ENCODE peak calls at places on chromosomes 3 and 15, in four cellular contexts. M is cardiac muscle cell, P is right lobe of liver, F is mammary epithelial cell. V is an unnamed sample.

GRCh38 chr3:42914771-42915515 is 9.0 kb downstream of the ZNF662 start:
- DNase-seq in P (no peak), M (peak; percentile 4), F (no peak), V (no peak)

GRCh38 chr3:193774272-193774915 is 181.4 kb downstream of the OPA1 start:
- DNase-seq in M (no peak), P (no peak), F (no peak), V (peak; percentile 67)

GRCh38 chr15:67707520-67708283 is 117.6 kb upstream of the SKOR1 start:
- DNase-seq in P (no peak), F (no peak), M (no peak), V (no peak)

GRCh38 chr3:117118604-117119003 is 409.0 kb downstream of the TUSC7 start:
- DNase-seq in M (no peak), P (no peak), F (no peak), V (no peak)

GRCh38 chr3:100635273-100635701 is 25.9 kb downstream of the ADGRG7 start:
- DNase-seq in P (peak; percentile 87), M (no peak), F (no peak), V (no peak)

GRCh38 chr15:93614446-93615104 is 525.6 kb upstream of the RGMA start:
- DNase-seq in F (no peak), P (no peak), M (no peak), V (no peak)

GRCh38 chr15:70097337-70098169 is at the start of gene TLE3:
- DNase-seq in P (peak; percentile 100), M (peak; percentile 99), F (peak; percentile 98), V (peak; percentile 100)

GRCh38 chr3:150920236-150920635 is 15.0 kb upstream of the MINDY4B start:
- DNase-seq in M (peak; percentile 6), P (no peak), F (no peak), V (no peak)

GRCh38 chr3:39814007-39814406 is 4.6 kb downstream of the MYRIP start:
- DNase-seq in F (no peak), M (peak; percentile 68), P (no peak), V (no peak)

GRCh38 chr15:32718082-32718821 is 448 bp downstream of the GREM1 start:
- DNase-seq in P (peak; percentile 53), F (peak; percentile 32), M (peak; percentile 35), V (no peak)

GRCh38 chr15:96126859-96127258 is 203.6 kb upstream of the NR2F2 start:
- DNase-seq in F (no peak), M (no peak), P (no peak), V (no peak)

GRCh38 chr15:29799859-29800258 is 22.4 kb downstream of the TJP1 start:
- DNase-seq in F (no peak), M (no peak), P (no peak), V (no peak)

GRCh38 chr15:73922186-73923151 is 3.8 kb upstream of the LOXL1 start:
- DNase-seq in F (no peak), P (no peak), M (peak; percentile 92), V (no peak)

GRCh38 chr15:48802867-48803266 is 8.0 kb downstream of the CEP152 start:
- DNase-seq in P (no peak), M (peak; percentile 82), F (peak; percentile 87), V (no peak)

GRCh38 chr3:159260049-159260662 is 458.3 kb downstream of the MFSD1 start:
- DNase-seq in P (peak; percentile 52), F (peak; percentile 42), M (peak; percentile 84), V (no peak)

GRCh38 chr3:114307841-114308228 is 14.0 kb downstream of the TIGIT start:
- DNase-seq in F (no peak), M (no peak), P (no peak), V (no peak)

GRCh38 chr3:171157286-171157685 is 130.8 kb upstream of the SLC2A2 start:
- DNase-seq in P (no peak), F (no peak), M (peak; percentile 29), V (no peak)

GRCh38 chr3:70358978-70359580 is 46.6 kb upstream of the MDFIC2 start:
- DNase-seq in P (no peak), F (peak; percentile 5), M (peak; percentile 62), V (no peak)

GRCh38 chr3:25033407-25034029 is 394.5 kb upstream of the RARB start:
- DNase-seq in F (peak; percentile 35), P (peak; percentile 62), M (peak; percentile 48), V (no peak)

GRCh38 chr3:178244653-178245384 is 291.4 kb upstream of the KCNMB2 start:
- DNase-seq in F (no peak), P (no peak), M (no peak), V (no peak)

GRCh38 chr15:65583701-65584100 is 27.2 kb downstream of the INTS14 start:
- DNase-seq in M (peak; percentile 69), F (no peak), P (no peak), V (no peak)

GRCh38 chr3:47578691-47579632 is at the start of gene CSPG5:
- DNase-seq in F (no peak), M (no peak), P (peak; percentile 48), V (no peak)

GRCh38 chr3:150236683-150237082 is 171.4 kb upstream of the TSC22D2 start:
- DNase-seq in P (no peak), F (no peak), M (peak; percentile 55), V (no peak)

GRCh38 chr15:101562428-101563059 is 73.0 kb upstream of the PCSK6 start:
- DNase-seq in M (no peak), F (no peak), P (no peak), V (peak; percentile 95)

GRCh38 chr15:40593130-40593529 is 919 bp upstream of the KNL1 start:
- DNase-seq in F (no peak), M (no peak), P (no peak), V (no peak)

GRCh38 chr15:63000706-63001105 is 41.8 kb upstream of the TPM1 start:
- DNase-seq in P (no peak), M (no peak), F (no peak), V (no peak)
- H3K27ac ChIP-seq in P (no peak overlapping the region), M (peak overlapping the region; percentile 33), F (no peak overlapping the region), V (no peak overlapping the region)

GRCh38 chr15:50183112-50183794 is 1.3 kb downstream of the SLC27A2 start:
- DNase-seq in F (no peak), P (no peak), M (no peak), V (no peak)
- H3K4me3 ChIP-seq in F (no peak overlapping the region), P (peak overlapping the region; percentile 84), M (no peak overlapping the region), V (peak overlapping the region; percentile 49)

GRCh38 chr15:99506399-99506798 is 59.4 kb upstream of the MEF2A start:
- DNase-seq in F (no peak), M (no peak), P (no peak), V (no peak)

GRCh38 chr15:99507732-99508571 is 57.8 kb upstream of the MEF2A start:
- DNase-seq in M (peak; percentile 84), F (peak; percentile 34), P (no peak), V (no peak)

GRCh38 chr15:99509686-99510461 is 55.9 kb upstream of the MEF2A start:
- DNase-seq in M (peak; percentile 17), F (no peak), P (no peak), V (no peak)

GRCh38 chr15:99507016-99507731 is 58.6 kb upstream of the MEF2A start:
- DNase-seq in F (no peak), M (peak; percentile 94), P (no peak), V (no peak)

DNA sequence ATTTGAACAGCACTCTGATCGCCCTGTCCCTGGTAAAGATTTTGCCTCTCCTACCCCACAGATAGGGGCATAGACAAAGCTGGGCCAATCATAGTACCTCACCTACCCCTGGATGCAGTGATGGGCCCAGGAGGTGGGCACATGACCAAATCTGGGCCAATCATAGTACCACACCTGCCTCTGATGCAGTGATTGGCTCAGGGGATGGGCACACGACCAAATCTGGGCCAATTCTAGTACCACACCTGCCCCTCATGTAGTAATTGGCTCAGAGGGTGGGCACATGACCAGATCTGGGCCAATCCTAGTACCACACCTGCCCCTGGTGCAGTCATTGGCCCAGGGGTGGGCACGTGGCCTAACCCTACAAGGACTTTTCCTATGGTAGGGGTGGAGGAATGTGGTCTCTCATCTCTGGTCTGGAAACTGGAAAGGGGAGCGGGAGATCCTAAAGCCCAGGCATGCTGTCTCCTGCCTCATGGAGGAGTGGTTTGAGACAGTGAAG is 56.9 kb upstream of the MEF2A start:
- DNase-seq in M (no peak), F (no peak), P (no peak), V (no peak)
- H3K27ac ChIP-seq in M (no peak overlapping the region), F (no peak overlapping the region), P (no peak overlapping the region), V (no peak overlapping the region)

GRCh38 chr15:35305906-35306305 is 220.8 kb upstream of the NANOGP8 start:
- DNase-seq in F (peak; percentile 55), P (no peak), M (peak; percentile 18), V (no peak)

GRCh38 chr15:35305031-35305555 is 220.0 kb upstream of the NANOGP8 start:
- DNase-seq in M (no peak), P (no peak), F (no peak), V (no peak)

GRCh38 chr15:35307026-35307425 is 221.9 kb upstream of the NANOGP8 start:
- DNase-seq in P (no peak), M (no peak), F (no peak), V (no peak)

GRCh38 chr15:35307676-35308075 is 222.6 kb upstream of the NANOGP8 start:
- DNase-seq in M (no peak), F (no peak), P (no peak), V (no peak)

DNA sequence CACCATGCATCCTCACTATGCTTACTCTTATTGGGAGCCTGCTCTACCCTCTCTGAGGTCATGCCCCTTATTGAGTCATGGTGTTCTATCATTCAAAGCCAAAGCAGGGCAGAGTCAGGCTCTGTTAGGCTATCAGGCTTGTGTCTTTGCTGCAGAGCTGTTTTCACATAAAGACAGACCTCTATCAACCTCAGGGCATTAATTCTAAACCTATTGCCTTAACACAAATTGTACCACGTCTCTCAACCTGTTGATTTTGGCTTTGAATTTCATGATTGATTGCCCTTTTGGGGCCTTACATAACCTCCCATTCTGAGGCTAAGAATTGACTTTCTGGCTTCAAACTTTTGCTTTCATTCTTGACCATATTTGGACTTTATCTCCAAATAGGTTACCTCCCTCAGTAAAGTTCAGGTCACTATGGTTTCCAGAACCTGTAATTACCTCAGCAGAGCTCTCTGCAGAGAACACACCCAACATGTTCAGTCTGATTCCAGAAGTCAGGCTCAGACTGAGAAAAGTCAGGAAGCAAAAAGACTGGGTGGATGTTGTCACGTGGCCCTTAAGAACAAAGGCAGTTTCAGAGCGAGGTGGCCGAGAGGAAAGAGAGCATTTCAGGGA is 221.4 kb upstream of the NANOGP8 start:
- DNase-seq in M (peak; percentile 51), F (peak; percentile 68), P (peak; percentile 73), V (no peak)
- H3K4me3 ChIP-seq in M (no peak overlapping the region), F (no peak overlapping the region), P (no peak overlapping the region), V (no peak overlapping the region)

DNA sequence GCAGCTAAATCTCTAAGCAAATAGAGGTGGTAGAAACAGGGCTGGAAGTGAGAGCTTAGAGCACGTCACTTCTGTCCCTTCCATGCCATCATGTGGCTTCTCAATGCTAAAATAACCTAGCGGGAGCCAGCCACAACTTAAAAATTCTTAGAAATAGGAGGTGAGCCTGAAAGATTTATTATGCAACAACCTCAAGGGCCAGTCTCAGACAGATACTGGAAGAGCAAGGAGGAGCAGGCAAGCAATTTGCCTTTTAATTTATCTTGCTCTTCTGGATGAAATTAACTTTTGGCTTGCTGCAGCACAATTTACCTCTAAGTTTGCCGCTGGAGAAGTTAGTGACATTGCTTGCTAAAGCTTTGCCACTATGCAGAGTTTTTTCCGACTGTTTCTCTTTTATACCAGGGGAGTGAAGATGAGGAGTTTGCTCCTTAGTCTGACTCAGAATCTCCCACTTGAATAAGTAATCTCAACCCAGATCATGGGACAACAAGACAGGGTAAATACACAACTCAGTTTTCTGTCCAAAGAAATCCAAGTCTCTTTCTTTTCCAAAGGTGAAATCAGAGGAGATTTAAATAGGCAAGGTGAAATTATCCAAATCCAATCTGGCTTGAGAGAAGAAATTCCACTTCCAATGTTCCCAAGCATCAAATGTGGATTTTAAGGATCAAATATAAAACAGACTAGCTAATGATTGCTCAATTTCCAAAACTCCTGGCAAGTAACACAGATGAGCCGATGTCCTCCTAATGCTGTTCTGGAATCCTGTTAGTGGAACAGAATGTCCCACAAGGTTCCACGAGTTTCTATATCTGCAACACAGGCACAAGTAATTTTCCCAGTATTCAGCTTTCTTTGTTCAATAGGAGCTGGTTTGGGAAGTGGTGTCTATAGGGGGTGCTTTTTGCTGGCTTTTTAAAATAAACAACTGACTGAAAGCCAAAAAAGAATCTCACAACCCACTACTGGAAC is 329.4 kb upstream of the RORA start:
- DNase-seq in P (no peak), F (no peak), M (no peak), V (no peak)
- H3K27ac ChIP-seq in P (no peak overlapping the region), F (no peak overlapping the region), M (no peak overlapping the region), V (peak overlapping the region; percentile 78)

V was measured in vagina.